ENCODE peak calls at places on chromosomes 5 and 9, in eight cellular contexts. A, J, Q, P, E, U, O and X are unnamed samples.
A peak's percentile ranks its signal among the peaks of the same experiment; 100 is the strongest.

GRCh38 chr9:113558632-113559502 is 95.3 kb downstream of the RGS3 start:
- DNase-seq in E (peak; percentile 67), Q (peak; percentile 96), J (no peak), O (no peak), A (no peak), U (no peak), P (no peak), X (no peak)

GRCh38 chr5:146059349-146060220 is 45.8 kb downstream of the PLAC8L1 start:
- DNase-seq in O (no peak), U (no peak), P (no peak), A (no peak), E (no peak), J (no peak), Q (no peak), X (no peak)

GRCh38 chr9:83554278-83554677 is 16.1 kb upstream of the FRMD3 start:
- DNase-seq in U (peak; percentile 66), A (no peak), O (no peak), P (no peak), Q (peak; percentile 37), E (no peak), J (no peak), X (no peak)

GRCh38 chr5:112232651-112233050 is 186.4 kb downstream of the EPB41L4A start:
- DNase-seq in J (no peak), A (no peak), Q (no peak), E (no peak), U (no peak), O (no peak), P (no peak), X (no peak)

GRCh38 chr5:9927106-9927505 is 297.0 kb upstream of the TAS2R1 start:
- DNase-seq in E (peak; percentile 29), A (peak; percentile 54), P (peak; percentile 41), Q (no peak), U (no peak), J (no peak), O (no peak), X (peak; percentile 60)

GRCh38 chr9:15430920-15431844 is 8.5 kb downstream of the SNAPC3 start:
- DNase-seq in A (no peak), E (no peak), P (peak; percentile 14), O (peak; percentile 3), Q (peak; percentile 42), J (no peak), U (no peak), X (no peak)

GRCh38 chr9:104864675-104865104 is 63.3 kb downstream of the ABCA1 start:
- DNase-seq in U (peak; percentile 29), Q (no peak), O (no peak), J (no peak), E (peak; percentile 79), A (no peak), P (no peak), X (no peak)

GRCh38 chr9:19174127-19174921 is 47.0 kb upstream of the PLIN2 start:
- DNase-seq in Q (peak; percentile 69), J (peak; percentile 59), A (peak; percentile 69), O (peak; percentile 73), P (peak; percentile 84), U (peak; percentile 73), E (peak; percentile 96), X (peak; percentile 51)

GRCh38 chr5:123810253-123810652 is 298.3 kb downstream of the CSNK1G3 start:
- DNase-seq in J (peak; percentile 75), E (no peak), O (no peak), A (no peak), U (peak; percentile 8), P (peak; percentile 10), Q (peak; percentile 3), X (no peak)

GRCh38 chr9:128249558-128249913 is 26.3 kb downstream of the GOLGA2 start:
- DNase-seq in U (no peak), Q (no peak), J (no peak), P (no peak), O (no peak), E (no peak), A (no peak), X (no peak)

GRCh38 chr9:128251701-128252100 is 24.1 kb downstream of the GOLGA2 start:
- DNase-seq in P (no peak), J (no peak), E (no peak), Q (no peak), U (no peak), O (no peak), A (no peak), X (no peak)

GRCh38 chr9:128252317-128253139 is 23.3 kb downstream of the GOLGA2 start:
- DNase-seq in J (no peak), U (no peak), E (no peak), P (no peak), O (no peak), Q (no peak), A (no peak), X (no peak)

GRCh38 chr9:128249914-128250838 is 25.6 kb downstream of the GOLGA2 start:
- DNase-seq in J (peak; percentile 99), A (peak; percentile 57), U (peak; percentile 84), P (peak; percentile 90), E (peak; percentile 70), Q (peak; percentile 96), O (peak; percentile 87), X (peak; percentile 37)

GRCh38 chr9:128250839-128251558 is 24.8 kb downstream of the GOLGA2 start:
- DNase-seq in O (no peak), U (no peak), E (no peak), P (peak; percentile 65), Q (no peak), A (no peak), J (no peak), X (no peak)
- H3K4me3 ChIP-seq in O (peak overlapping the region; percentile 66), U (peak overlapping the region; percentile 40), E (peak overlapping the region; percentile 57), P (peak overlapping the region; percentile 88), Q (no peak overlapping the region), A (no peak overlapping the region), J (peak overlapping the region; percentile 73), X (peak overlapping the region; percentile 38)

GRCh38 chr5:3116366-3116765 is 364.9 kb upstream of the IRX2 start:
- DNase-seq in Q (no peak), U (no peak), J (no peak), O (no peak), P (no peak), E (no peak), A (no peak), X (no peak)
- H3K27me3 ChIP-seq in Q (no peaks in the 10 kb centered on the region), U (no peaks in the 10 kb centered on the region), J (no peaks in the 10 kb centered on the region), O (no peaks in the 10 kb centered on the region), P (peaks cover 71% of the 10 kb centered on the region), E (no peaks in the 10 kb centered on the region), A (no peaks in the 10 kb centered on the region), X (peaks cover 2% of the 10 kb centered on the region)

GRCh38 chr5:83404182-83404712 is 67.3 kb upstream of the VCAN start:
- DNase-seq in A (no peak), U (no peak), P (no peak), Q (no peak), E (no peak), O (no peak), J (no peak), X (no peak)

GRCh38 chr5:83401775-83402174 is 69.8 kb upstream of the VCAN start:
- DNase-seq in E (no peak), A (no peak), P (peak; percentile 15), O (no peak), U (no peak), Q (no peak), J (no peak), X (no peak)

GRCh38 chr5:83397658-83398057 is 73.9 kb upstream of the VCAN start:
- DNase-seq in A (no peak), O (no peak), U (no peak), P (no peak), J (no peak), Q (no peak), E (no peak), X (no peak)

GRCh38 chr5:83400712-83401111 is 70.8 kb upstream of the VCAN start:
- DNase-seq in O (no peak), Q (no peak), U (no peak), A (no peak), P (no peak), E (no peak), J (no peak), X (no peak)

DNA sequence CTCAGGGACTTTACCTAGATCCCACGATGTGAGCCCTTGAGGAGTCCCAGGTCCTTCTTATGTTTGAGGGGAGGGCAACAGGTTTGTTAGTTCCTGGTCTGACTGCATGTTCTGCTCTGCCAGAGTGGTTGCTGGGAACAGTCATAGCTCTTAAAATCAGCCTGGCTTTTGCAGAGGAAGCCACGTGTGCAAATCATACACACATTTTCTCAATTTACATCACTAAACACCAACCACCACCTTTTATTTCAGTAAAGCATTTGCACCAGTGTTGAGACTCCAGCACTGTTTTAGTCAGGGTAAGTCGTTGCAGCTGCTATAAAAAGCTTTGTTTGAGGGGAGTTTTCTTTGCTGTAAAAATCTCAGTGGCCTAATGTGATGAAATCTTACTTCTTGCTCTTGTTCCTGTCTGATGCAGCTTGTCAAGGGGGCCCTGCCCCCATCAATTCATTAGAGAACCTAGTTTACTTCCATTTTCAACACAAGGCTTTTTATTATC is 70.4 kb upstream of the VCAN start:
- DNase-seq in O (no peak), E (no peak), P (peak; percentile 16), J (no peak), A (no peak), U (no peak), Q (no peak), X (no peak)
- TF ChIP-seq CTCF in O (no peak), E (no peak), P (no peak), J (no peak), A (no peak), U (no peak), Q (no peak), X (no peak)

GRCh38 chr5:64790210-64790609 is 21.5 kb downstream of the CWC27 start:
- DNase-seq in A (peak; percentile 45), P (no peak), U (no peak), O (no peak), Q (no peak), J (no peak), E (no peak), X (no peak)
- H3K4me3 ChIP-seq in A (no peak overlapping the region), P (no peak overlapping the region), U (no peak overlapping the region), O (no peak overlapping the region), Q (no peak overlapping the region), J (no peak overlapping the region), E (no peak overlapping the region), X (no peak overlapping the region)

GRCh38 chr5:151902215-151902614 is 22.4 kb downstream of the GLRA1 start:
- DNase-seq in O (no peak), Q (no peak), U (no peak), A (no peak), E (no peak), P (no peak), J (no peak), X (no peak)
- H3K27me3 ChIP-seq in O (no peaks in the 10 kb centered on the region), Q (no peaks in the 10 kb centered on the region), U (no peaks in the 10 kb centered on the region), A (peaks cover 39% of the 10 kb centered on the region), E (no peaks in the 10 kb centered on the region), P (peaks cover 100% of the 10 kb centered on the region), J (no peaks in the 10 kb centered on the region), X (no peaks in the 10 kb centered on the region)